ENCODE peak calls at places on chromosomes 5 and 9, in five cellular contexts. H is stimulated activated CD4-positive, alpha-beta T cell treated with anti-CD3 and anti-CD28 coated beads, Interleukin-1b, Interleukin-23, amount 100 ng/mL, for 48 hours; X is KBM-7; Z is stimulated activated CD8-positive, alpha-beta memory T cell treated with anti-CD3 and anti-CD28 coated beads, Interleukin-2, amount 100 ng/mL, for 1 hour; L is skeletal muscle cell. K is an unnamed sample.
A peak's percentile ranks its signal among the peaks of the same experiment; 100 is the strongest.

GRCh38 chr5:159480849-159481248 is 150.6 kb upstream of the IL12B start:
- DNase-seq in H (no peak), L (no peak), X (no peak), Z (no peak), K (no peak)

GRCh38 chr9:69056416-69056815 is 20.9 kb downstream of the FXN start:
- DNase-seq in H (no peak), X (no peak), Z (no peak), L (no peak), K (no peak)

GRCh38 chr9:135884328-135885035 is 22.9 kb downstream of the CAMSAP1 start:
- DNase-seq in Z (no peak), L (no peak), X (no peak), H (no peak), K (no peak)

GRCh38 chr9:76302947-76303550 is 91.2 kb downstream of the RFK start:
- DNase-seq in H (no peak), X (peak; percentile 46), Z (no peak), L (no peak), K (peak; percentile 52)

GRCh38 chr9:112615584-112616271 is 102.2 kb downstream of the INIP start:
- DNase-seq in H (no peak), Z (no peak), L (no peak), X (no peak), K (no peak)

GRCh38 chr9:106482733-106483132 is 380.2 kb upstream of the ZNF462 start:
- DNase-seq in Z (no peak), X (peak; percentile 18), L (no peak), H (no peak), K (no peak)

GRCh38 chr5:14464661-14465060 is 116.9 kb upstream of the OTULINL start:
- DNase-seq in H (no peak), L (no peak), Z (no peak), X (no peak), K (peak; percentile 35)

GRCh38 chr5:51968756-51969155 is 585.5 kb downstream of the ISL1 start:
- DNase-seq in L (no peak), H (no peak), X (no peak), Z (no peak), K (no peak)

GRCh38 chr5:67773439-67773988 is 442.0 kb upstream of the PIK3R1 start:
- DNase-seq in H (no peak), L (no peak), X (no peak), Z (no peak), K (no peak)

GRCh38 chr9:124003636-124004349 is 7.8 kb upstream of the LHX2 start:
- DNase-seq in H (no peak), Z (no peak), L (no peak), X (no peak), K (no peak)

GRCh38 chr5:100901851-100902341 is 1.2 kb downstream of the ST8SIA4 start:
- DNase-seq in H (peak; percentile 49), X (peak; percentile 93), L (no peak), Z (no peak), K (no peak)

GRCh38 chr5:177232761-177233160 is 70.8 kb downstream of the RAB24 start:
- DNase-seq in X (no peak), Z (no peak), H (no peak), L (peak; percentile 14), K (no peak)

GRCh38 chr5:25181249-25181648 is 536.5 kb upstream of the CDH10 start:
- DNase-seq in H (no peak), X (no peak), Z (no peak), L (no peak), K (no peak)

K was measured in NCI-H774.